ENCODE peak calls at places on chromosomes 12 and 14, in four cellular contexts. F is stromal cell of bone marrow, H is NCI-H460, G is GM13977. S is an unnamed sample.

GRCh38 chr14:29681308-29681707 is 246.3 kb downstream of the PRKD1 start:
- DNase-seq in H (no peak), G (no peak), F (peak), S (no peak)

GRCh38 chr14:28762949-28763313 is 3.7 kb upstream of the FOXG1 start:
- DNase-seq in G (no peak), H (no peak), F (no peak), S (no peak)

GRCh38 chr12:47964102-47964723 is 817 bp downstream of the TMEM106C start:
- DNase-seq in G (no peak), F (no peak), H (no peak), S (no peak)

GRCh38 chr12:130555628-130556485 is 160.2 kb downstream of the RIMBP2 start:
- DNase-seq in H (no peak), F (no peak), G (no peak), S (no peak)

GRCh38 chr14:24363401-24363800 is 4.6 kb upstream of the NFATC4 start:
- DNase-seq in G (no peak), F (no peak), H (no peak), S (no peak)

GRCh38 chr12:130715996-130716917 is at the start of gene RIMBP2:
- DNase-seq in H (peak), G (no peak), F (no peak), S (no peak)

GRCh38 chr12:981956-982355 is 9.1 kb upstream of the ERC1 start:
- DNase-seq in H (no peak), F (no peak), G (no peak), S (no peak)

GRCh38 chr14:96309907-96310330 is 53.2 kb downstream of the ATG2B start:
- DNase-seq in H (no peak), G (no peak), F (no peak), S (no peak)

GRCh38 chr12:2273288-2273687 is 220.5 kb downstream of the CACNA1C start:
- DNase-seq in H (no peak), F (peak), G (no peak), S (no peak)

GRCh38 chr14:104793703-104793959 is 1.9 kb downstream of the AKT1 start:
- DNase-seq in H (no peak), G (no peak), F (no peak), S (no peak)

GRCh38 chr14:99190696-99191662 is 81.0 kb downstream of the BCL11B start:
- DNase-seq in F (no peak), G (no peak), H (no peak), S (no peak)

GRCh38 chr14:54901380-54902142 is 1.1 kb downstream of the GCH1 start:
- DNase-seq in H (no peak), G (no peak), F (no peak), S (no peak)

GRCh38 chr12:106223485-106224391 is 24.1 kb downstream of the CKAP4 start:
- DNase-seq in F (peak), H (peak), G (peak), S (no peak)

GRCh38 chr12:113231275-113232231 is 10.3 kb downstream of the TPCN1 start:
- DNase-seq in F (no peak), G (no peak), H (no peak), S (no peak)

GRCh38 chr14:104770851-104771272 is 17.9 kb downstream of the SIVA1 start:
- DNase-seq in H (no peak), F (no peak), G (no peak), S (no peak)

GRCh38 chr12:16599081-16599480 is 6.9 kb downstream of the LMO3 start:
- DNase-seq in H (no peak), G (no peak), F (no peak), S (no peak)

GRCh38 chr12:57063991-57064725 is 14.2 kb upstream of the MYO1A start:
- DNase-seq in H (no peak), F (no peak), G (peak), S (no peak)

GRCh38 chr12:110658242-110658641 is 30.7 kb downstream of the HVCN1 start:
- DNase-seq in F (no peak), H (no peak), G (no peak), S (no peak)

GRCh38 chr12:24608637-24609285 is 340.1 kb downstream of the BCAT1 start:
- DNase-seq in G (no peak), F (no peak), H (no peak), S (no peak)

GRCh38 chr14:26187996-26188605 is 409.7 kb downstream of the NOVA1 start:
- DNase-seq in H (no peak), G (no peak), F (no peak), S (no peak)

GRCh38 chr12:124456652-124457152 is 110.7 kb downstream of the NCOR2 start:
- DNase-seq in F (no peak), H (no peak), G (peak), S (no peak)

GRCh38 chr12:632102-632696 is 31.0 kb downstream of the NINJ2 start:
- DNase-seq in H (peak), F (peak), G (no peak), S (peak)

GRCh38 chr12:92404259-92404894 is 258.7 kb upstream of the BTG1 start:
- DNase-seq in G (no peak), F (no peak), H (no peak), S (no peak)

GRCh38 chr12:46663297-46663696 is 162.5 kb downstream of the SLC38A4 start:
- DNase-seq in H (peak), F (no peak), G (no peak), S (no peak)

S was measured in AG09319.